ENCODE peak calls at places on chromosomes 3 and 15, in six cellular contexts. One of them, this sample, is unnamed.

GRCh38 chr3:122186372-122186771 is 2.9 kb downstream of the CASR start:
- DNase-seq in A549: no peak
- DNase-seq in breast epithelium: no peak
- DNase-seq in HFF-Myc: no peak
- DNase-seq in tibial artery: no peak
- DNase-seq in pancreas: no peak
- DNase-seq in this sample: no peak

GRCh38 chr3:106826861-106827311 is 550.4 kb upstream of the CCDC54 start:
- DNase-seq in A549: no peak
- DNase-seq in HFF-Myc: no peak
- DNase-seq in pancreas: no peak
- DNase-seq in breast epithelium: no peak
- DNase-seq in tibial artery: no peak
- DNase-seq in this sample: no peak

GRCh38 chr3:57958642-57959406 is 49.4 kb upstream of the FLNB start:
- DNase-seq in HFF-Myc: no peak
- DNase-seq in breast epithelium: no peak
- DNase-seq in A549: no peak
- DNase-seq in tibial artery: no peak
- DNase-seq in pancreas: no peak
- DNase-seq in this sample: peak

GRCh38 chr15:88606437-88606794 is 14.7 kb upstream of the AEN start:
- DNase-seq in HFF-Myc: no peak
- DNase-seq in A549: no peak
- DNase-seq in breast epithelium: no peak
- DNase-seq in tibial artery: no peak
- DNase-seq in pancreas: no peak
- DNase-seq in this sample: no peak

GRCh38 chr15:88403461-88403860 is 63.7 kb downstream of the MRPL46 start:
- DNase-seq in pancreas: no peak
- DNase-seq in breast epithelium: no peak
- DNase-seq in HFF-Myc: no peak
- DNase-seq in tibial artery: no peak
- DNase-seq in A549: no peak
- DNase-seq in this sample: no peak

GRCh38 chr15:25689592-25689991 is 173.5 kb downstream of the ATP10A start:
- DNase-seq in pancreas: peak
- DNase-seq in tibial artery: peak
- DNase-seq in A549: no peak
- DNase-seq in HFF-Myc: no peak
- DNase-seq in breast epithelium: no peak
- DNase-seq in this sample: no peak

GRCh38 chr3:125125822-125126245 is 70.0 kb upstream of the HEG1 start:
- DNase-seq in breast epithelium: no peak
- DNase-seq in pancreas: no peak
- DNase-seq in HFF-Myc: no peak
- DNase-seq in tibial artery: no peak
- DNase-seq in A549: no peak
- DNase-seq in this sample: no peak

GRCh38 chr15:27601239-27601942 is 497.7 kb downstream of the OCA2 start:
- DNase-seq in breast epithelium: no peak
- DNase-seq in A549: no peak
- DNase-seq in HFF-Myc: no peak
- DNase-seq in pancreas: no peak
- DNase-seq in tibial artery: no peak
- DNase-seq in this sample: no peak

GRCh38 chr15:91882858-91883586 is 29.5 kb downstream of the SLCO3A1 start:
- DNase-seq in breast epithelium: no peak
- DNase-seq in HFF-Myc: no peak
- DNase-seq in pancreas: no peak
- DNase-seq in A549: no peak
- DNase-seq in tibial artery: no peak
- DNase-seq in this sample: peak

GRCh38 chr15:81163961-81164800 is 30.1 kb downstream of the CFAP161 start:
- DNase-seq in A549: no peak
- DNase-seq in tibial artery: no peak
- DNase-seq in HFF-Myc: no peak
- DNase-seq in breast epithelium: no peak
- DNase-seq in pancreas: no peak
- DNase-seq in this sample: no peak

GRCh38 chr3:171862993-171863521 is 19.9 kb downstream of the TMEM212 start:
- DNase-seq in pancreas: no peak
- DNase-seq in A549: no peak
- DNase-seq in tibial artery: no peak
- DNase-seq in breast epithelium: no peak
- DNase-seq in HFF-Myc: no peak
- DNase-seq in this sample: no peak

GRCh38 chr3:160226026-160226739 is 961 bp downstream of the C3orf80 start:
- DNase-seq in HFF-Myc: no peak
- DNase-seq in pancreas: peak
- DNase-seq in A549: no peak
- DNase-seq in tibial artery: no peak
- DNase-seq in breast epithelium: no peak
- DNase-seq in this sample: no peak

GRCh38 chr15:75843618-75844610 is 667 bp downstream of the UBE2Q2 start:
- DNase-seq in pancreas: peak
- DNase-seq in tibial artery: peak
- DNase-seq in HFF-Myc: no peak
- DNase-seq in A549: peak
- DNase-seq in breast epithelium: peak
- DNase-seq in this sample: peak

GRCh38 chr3:126927846-126928245 is 55.1 kb upstream of the PLXNA1 start:
- DNase-seq in breast epithelium: no peak
- DNase-seq in pancreas: no peak
- DNase-seq in HFF-Myc: no peak
- DNase-seq in A549: no peak
- DNase-seq in tibial artery: peak
- DNase-seq in this sample: no peak

GRCh38 chr3:88188436-88188835 is 38.7 kb downstream of the C3orf38 start:
- DNase-seq in pancreas: no peak
- DNase-seq in tibial artery: no peak
- DNase-seq in HFF-Myc: no peak
- DNase-seq in breast epithelium: no peak
- DNase-seq in A549: peak
- DNase-seq in this sample: peak

GRCh38 chr3:179452166-179452544 is 885 bp upstream of the GNB4 start:
- DNase-seq in breast epithelium: no peak
- DNase-seq in tibial artery: no peak
- DNase-seq in pancreas: no peak
- DNase-seq in HFF-Myc: no peak
- DNase-seq in A549: no peak
- DNase-seq in this sample: no peak

GRCh38 chr3:133441867-133442270 is 42.0 kb downstream of the BFSP2 start:
- DNase-seq in HFF-Myc: no peak
- DNase-seq in pancreas: no peak
- DNase-seq in tibial artery: no peak
- DNase-seq in A549: no peak
- DNase-seq in breast epithelium: no peak
- DNase-seq in this sample: no peak

GRCh38 chr3:133445111-133445510 is 45.3 kb downstream of the BFSP2 start:
- DNase-seq in pancreas: no peak
- DNase-seq in breast epithelium: no peak
- DNase-seq in HFF-Myc: no peak
- DNase-seq in tibial artery: no peak
- DNase-seq in A549: no peak
- DNase-seq in this sample: no peak

GRCh38 chr3:133442518-133442917 is 42.7 kb downstream of the BFSP2 start:
- DNase-seq in A549: no peak
- DNase-seq in HFF-Myc: no peak
- DNase-seq in pancreas: no peak
- DNase-seq in breast epithelium: no peak
- DNase-seq in tibial artery: no peak
- DNase-seq in this sample: no peak

GRCh38 chr3:133440652-133441051 is 40.8 kb downstream of the BFSP2 start:
- DNase-seq in HFF-Myc: no peak
- DNase-seq in A549: no peak
- DNase-seq in pancreas: no peak
- DNase-seq in tibial artery: no peak
- DNase-seq in breast epithelium: no peak
- DNase-seq in this sample: no peak

DNA sequence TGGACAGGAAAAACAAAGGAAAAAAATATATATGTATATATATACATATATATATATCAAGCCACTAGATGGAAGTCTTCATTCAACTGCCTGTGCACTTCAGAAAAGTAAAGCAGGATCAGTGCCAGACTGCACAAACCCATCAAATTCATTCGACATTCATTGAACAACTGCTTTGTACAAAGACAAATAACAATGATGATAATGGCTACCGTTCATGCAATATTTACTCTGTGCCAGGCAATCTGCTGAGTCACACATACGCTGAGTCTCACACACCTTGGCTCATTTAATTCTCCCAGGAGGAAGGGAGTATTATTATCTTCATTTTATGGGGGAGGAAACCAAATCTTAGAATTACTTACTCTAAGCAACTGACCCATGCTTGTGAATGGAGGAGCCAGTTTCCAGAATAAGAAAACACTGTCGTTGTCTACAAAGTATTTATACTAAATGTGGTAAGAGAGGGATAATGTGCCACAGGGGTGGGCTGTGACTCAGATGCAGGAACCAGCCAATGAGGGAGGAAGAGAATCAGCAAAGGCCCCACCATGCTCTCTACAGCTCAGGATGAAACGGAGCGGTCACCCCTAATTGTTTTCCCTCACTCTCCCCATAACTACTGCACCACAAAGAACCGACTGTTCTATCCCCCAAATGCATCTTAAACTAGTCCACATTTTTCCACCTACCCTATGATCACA is 44.4 kb downstream of the BFSP2 start:
- DNase-seq in HFF-Myc: no peak
- DNase-seq in tibial artery: no peak
- DNase-seq in A549: peak
- DNase-seq in pancreas: no peak
- DNase-seq in breast epithelium: no peak
- DNase-seq in this sample: no peak
- TF ChIP-seq CTCF in HFF-Myc: no peak
- TF ChIP-seq CTCF in tibial artery: no peak
- TF ChIP-seq CTCF in A549: peak
- TF ChIP-seq CTCF in pancreas: no peak
- TF ChIP-seq CTCF in breast epithelium: no peak
- TF ChIP-seq CTCF in this sample: no peak

GRCh38 chr3:33132019-33132360 is 18.2 kb downstream of the CRTAP start:
- DNase-seq in pancreas: no peak
- DNase-seq in HFF-Myc: no peak
- DNase-seq in A549: no peak
- DNase-seq in tibial artery: no peak
- DNase-seq in breast epithelium: no peak
- DNase-seq in this sample: no peak
- TF ChIP-seq CTCF in pancreas: no peak
- TF ChIP-seq CTCF in HFF-Myc: no peak
- TF ChIP-seq CTCF in A549: no peak
- TF ChIP-seq CTCF in tibial artery: no peak
- TF ChIP-seq CTCF in breast epithelium: no peak
- TF ChIP-seq CTCF in this sample: no peak

DNA sequence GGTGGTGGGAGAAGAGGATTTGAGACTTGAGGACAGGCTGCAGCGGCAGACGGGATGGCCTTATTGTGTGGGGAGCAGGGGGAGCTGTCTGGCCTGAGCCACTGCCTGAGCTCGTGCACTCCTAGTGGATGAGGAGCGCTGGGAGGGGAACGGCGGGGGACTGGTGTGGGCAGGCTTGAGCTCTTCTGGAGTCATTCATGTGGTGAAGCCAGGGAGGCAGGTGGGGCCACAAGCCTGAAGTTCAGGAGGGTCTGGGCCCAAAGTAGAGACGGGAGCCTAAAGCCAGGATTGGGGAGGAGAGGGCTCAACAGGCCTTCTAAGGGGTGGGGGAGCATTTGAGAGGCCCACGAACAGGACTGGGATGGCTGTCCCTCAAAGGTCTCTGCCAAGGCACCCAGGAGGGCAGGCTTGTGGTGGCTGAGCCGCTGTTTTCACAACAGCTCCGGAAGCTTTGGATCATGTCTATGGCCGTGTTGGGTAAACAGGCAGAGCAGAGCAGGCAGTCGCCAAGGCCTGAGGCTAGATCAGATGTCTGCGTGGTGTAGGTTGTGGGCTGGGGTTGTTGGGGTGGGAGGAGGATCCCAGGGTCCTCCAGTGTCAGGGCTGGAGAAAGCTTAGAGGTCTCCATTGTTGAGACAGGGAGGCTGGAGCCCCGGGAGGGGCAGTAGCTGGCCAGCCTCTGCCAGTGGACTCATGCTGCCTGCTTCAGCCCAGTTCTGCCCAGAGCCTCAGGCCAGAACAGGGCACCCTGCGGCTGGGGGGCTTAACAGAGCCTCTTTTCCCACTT is 8.2 kb downstream of the PRKCD start:
- DNase-seq in A549: no peak
- DNase-seq in HFF-Myc: no peak
- DNase-seq in tibial artery: no peak
- DNase-seq in pancreas: no peak
- DNase-seq in breast epithelium: peak
- DNase-seq in this sample: no peak
- TF ChIP-seq CTCF in A549: no peak
- TF ChIP-seq CTCF in HFF-Myc: no peak
- TF ChIP-seq CTCF in tibial artery: no peak
- TF ChIP-seq CTCF in pancreas: no peak
- TF ChIP-seq CTCF in breast epithelium: no peak
- TF ChIP-seq CTCF in this sample: no peak

DNA sequence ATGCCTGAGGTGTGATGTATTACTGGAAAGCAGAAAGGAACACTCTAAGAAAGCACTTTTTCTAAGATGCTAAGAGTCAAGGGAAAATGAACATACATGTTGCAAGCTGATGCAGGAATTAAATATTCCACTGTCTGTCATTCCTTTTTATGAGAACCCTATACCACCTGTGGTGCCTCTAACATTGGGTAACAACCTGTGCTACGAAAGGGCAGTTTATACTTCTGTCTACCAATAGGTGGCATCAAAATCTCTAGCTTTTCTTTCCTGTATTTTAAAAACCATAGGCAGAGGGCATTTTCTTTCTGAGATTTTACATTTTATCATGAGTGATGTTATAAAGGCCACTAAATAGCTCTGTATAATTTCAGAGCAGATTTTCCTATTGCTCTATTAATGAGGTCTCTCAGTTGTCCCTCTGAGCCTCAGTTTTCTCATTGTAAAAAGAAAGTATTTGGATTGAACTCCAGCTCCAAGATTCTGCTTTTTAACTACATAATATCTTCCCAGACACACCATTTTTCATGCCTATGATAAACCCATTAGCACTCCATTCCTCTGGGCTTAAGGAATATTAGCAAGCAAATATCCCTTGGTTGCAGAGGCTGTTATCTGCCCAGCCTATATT is 3.5 kb upstream of the CPNE4 start:
- DNase-seq in breast epithelium: no peak
- DNase-seq in pancreas: no peak
- DNase-seq in HFF-Myc: no peak
- DNase-seq in A549: peak
- DNase-seq in tibial artery: no peak
- DNase-seq in this sample: no peak
- TF ChIP-seq CTCF in breast epithelium: no peak
- TF ChIP-seq CTCF in pancreas: peak
- TF ChIP-seq CTCF in HFF-Myc: peak
- TF ChIP-seq CTCF in A549: peak
- TF ChIP-seq CTCF in tibial artery: no peak
- TF ChIP-seq CTCF in this sample: peak

This sample was measured in heart left ventricle.